ENCODE peak calls at places on chromosomes 6 and 20, in seven cellular contexts. F is heart right ventricle; O is fibroblast of lung; B is NCI-H2081; Y is uterus; Z is SK-N-SH; V is stimulated activated CD4-positive, alpha-beta T cell treated with anti-CD3 and anti-CD28 coated beads, Interleukin-15, amount 100 ng/mL, for 1 hour. R is an unnamed sample.

GRCh38 chr6:166387642-166388325 is 5.0 kb upstream of the MPC1 start:
- DNase-seq in V (no peak), F (no peak), Z (no peak), O (no peak), Y (no peak), B (no peak), R (no peak)

GRCh38 chr20:24993337-24994185 is 1.0 kb upstream of the APMAP start:
- DNase-seq in Z (no peak), F (no peak), O (peak), B (peak), Y (no peak), V (no peak), R (peak)

GRCh38 chr6:130593200-130593599 is 227.4 kb downstream of the TMEM200A start:
- DNase-seq in F (no peak), V (no peak), Y (no peak), Z (no peak), O (no peak), B (no peak), R (no peak)

GRCh38 chr6:55239099-55239498 is 64.8 kb downstream of the HCRTR2 start:
- DNase-seq in O (peak), B (no peak), V (no peak), F (no peak), Y (no peak), Z (no peak), R (no peak)

GRCh38 chr6:125507987-125508655 is 206.4 kb upstream of the HDDC2 start:
- DNase-seq in V (no peak), Z (no peak), F (peak), Y (no peak), B (peak), O (peak), R (no peak)

GRCh38 chr6:105604593-105604905 is 201.7 kb upstream of the PREP start:
- DNase-seq in F (no peak), V (no peak), Y (no peak), B (no peak), O (no peak), Z (no peak), R (no peak)

GRCh38 chr20:45449528-45449927 is 20.0 kb upstream of the WFDC2 start:
- DNase-seq in B (no peak), V (no peak), F (no peak), Y (no peak), Z (no peak), O (no peak), R (no peak)

GRCh38 chr6:150723857-150724256 is 124.2 kb downstream of the PLEKHG1 start:
- DNase-seq in F (no peak), B (no peak), V (no peak), Y (no peak), O (peak), Z (no peak), R (no peak)

GRCh38 chr6:137731960-137732616 is 135.0 kb upstream of the TNFAIP3 start:
- DNase-seq in Z (no peak), B (no peak), V (no peak), Y (no peak), F (no peak), O (peak), R (no peak)

GRCh38 chr6:28218312-28219248 is 6.5 kb upstream of the ZSCAN9 start:
- DNase-seq in F (peak), B (peak), V (no peak), Y (peak), O (peak), Z (peak), R (peak)

GRCh38 chr6:121616411-121616810 is 181.0 kb downstream of the GJA1 start:
- DNase-seq in V (no peak), Y (no peak), O (no peak), B (no peak), Z (no peak), F (no peak), R (no peak)

GRCh38 chr20:3283222-3283820 is 44.3 kb upstream of the SLC4A11 start:
- DNase-seq in Y (no peak), Z (peak), O (no peak), B (no peak), V (no peak), F (no peak), R (no peak)

GRCh38 chr6:169793408-169793807 is 42.0 kb downstream of the ERMARD start:
- DNase-seq in Y (no peak), Z (no peak), B (no peak), F (no peak), V (no peak), O (no peak), R (no peak)

GRCh38 chr6:40714576-40715500 is 127.7 kb upstream of the LRFN2 start:
- DNase-seq in B (peak), F (no peak), O (no peak), V (no peak), Y (no peak), Z (no peak), R (no peak)

GRCh38 chr6:72206606-72207005 is 320.3 kb downstream of the RIMS1 start:
- DNase-seq in O (no peak), V (no peak), Z (no peak), Y (no peak), B (no peak), F (no peak), R (no peak)

GRCh38 chr6:52361347-52361944 is 505 bp upstream of the PAQR8 start:
- DNase-seq in Y (peak), Z (no peak), F (peak), B (no peak), V (peak), O (peak), R (peak)

GRCh38 chr6:37502703-37503485 is 3.2 kb upstream of the CCDC167 start:
- DNase-seq in F (no peak), V (no peak), O (no peak), Y (no peak), B (peak), Z (no peak), R (no peak)

GRCh38 chr6:156427345-156427744 is 349.8 kb upstream of the ARID1B start:
- DNase-seq in Y (no peak), O (peak), B (no peak), Z (no peak), V (no peak), F (peak), R (no peak)

GRCh38 chr20:301886-302848 is 4.8 kb downstream of the ZCCHC3 start:
- DNase-seq in O (no peak), V (no peak), Z (no peak), B (no peak), Y (no peak), F (no peak), R (no peak)

GRCh38 chr6:5151955-5152401 is 66.8 kb downstream of the PPP1R3G start:
- DNase-seq in Z (no peak), B (no peak), F (no peak), O (peak), V (no peak), Y (no peak), R (no peak)

GRCh38 chr6:48624631-48625030 is 513.6 kb upstream of the PTCHD4 start:
- DNase-seq in V (no peak), Y (no peak), Z (no peak), O (no peak), B (no peak), F (no peak), R (no peak)

GRCh38 chr6:112466378-112467151 is 119.4 kb downstream of the RFPL4B start:
- DNase-seq in Y (no peak), F (no peak), O (peak), V (no peak), B (no peak), Z (no peak), R (no peak)

GRCh38 chr20:62766071-62766450 is 30.2 kb upstream of the MRGBP start:
- DNase-seq in O (no peak), Y (no peak), F (no peak), B (no peak), Z (no peak), V (no peak), R (no peak)

GRCh38 chr6:158772851-158773371 is 46.3 kb downstream of the EZR start:
- DNase-seq in F (no peak), Z (no peak), V (no peak), O (peak), B (no peak), Y (no peak), R (no peak)

GRCh38 chr6:7325750-7326149 is 12.8 kb upstream of the SSR1 start:
- DNase-seq in Y (no peak), B (no peak), F (no peak), O (no peak), V (no peak), Z (no peak), R (no peak)

GRCh38 chr20:57865266-57865665 is 155.5 kb upstream of the PMEPA1 start:
- DNase-seq in Z (no peak), O (no peak), Y (no peak), F (no peak), B (no peak), V (no peak), R (no peak)

GRCh38 chr6:73738367-73739028 is 42.5 kb downstream of the CD109 start:
- DNase-seq in B (no peak), O (peak), F (no peak), Z (no peak), Y (no peak), V (no peak), R (no peak)

GRCh38 chr6:47854996-47855395 is 73.2 kb downstream of the OPN5 start:
- DNase-seq in B (no peak), V (no peak), Z (no peak), O (no peak), Y (no peak), F (no peak), R (no peak)

GRCh38 chr6:132813173-132813856 is 1.1 kb upstream of the RPS12 start:
- DNase-seq in O (peak), B (peak), Z (no peak), F (peak), V (no peak), Y (peak), R (peak)

GRCh38 chr6:99521557-99522286 is 6.5 kb upstream of the USP45 start:
- DNase-seq in V (no peak), B (no peak), F (no peak), O (peak), Z (no peak), Y (peak), R (no peak)

GRCh38 chr6:158170656-158171081 is 2.5 kb downstream of the GTF2H5 start:
- DNase-seq in Z (no peak), V (no peak), B (no peak), O (peak), Y (no peak), F (no peak), R (no peak)

GRCh38 chr6:14863896-14864850 is 381.7 kb upstream of the JARID2 start:
- DNase-seq in F (no peak), Y (no peak), Z (no peak), V (no peak), O (no peak), B (no peak), R (no peak)

R was measured in sciatic nerve.